ENCODE peak calls at places on chromosomes 7 and 10, in seven cellular contexts. One of them, this sample, is unnamed.

GRCh38 chr10:131087464-131088215 is 223.9 kb downstream of the TCERG1L start:
- DNase-seq in activated naive CD8-positive, alpha-beta T cell treated with anti-CD3 and anti-CD28 coated beads for 36 hours: no peak
- DNase-seq in stimulated activated CD4-positive, alpha-beta T cell treated with anti-CD3 and anti-CD28 coated beads, Interleukin-4, amount 100 ng/mL, for 24 hours: no peak
- DNase-seq in keratinocyte: no peak
- DNase-seq in heart right ventricle: no peak
- DNase-seq in type B pancreatic cell: no peak
- DNase-seq in GM12891: no peak
- DNase-seq in this sample: no peak

GRCh38 chr7:99624487-99624886 is 7.7 kb downstream of the ZSCAN25 start:
- DNase-seq in heart right ventricle: no peak
- DNase-seq in activated naive CD8-positive, alpha-beta T cell treated with anti-CD3 and anti-CD28 coated beads for 36 hours: peak
- DNase-seq in stimulated activated CD4-positive, alpha-beta T cell treated with anti-CD3 and anti-CD28 coated beads, Interleukin-4, amount 100 ng/mL, for 24 hours: peak
- DNase-seq in GM12891: no peak
- DNase-seq in type B pancreatic cell: peak
- DNase-seq in keratinocyte: no peak
- DNase-seq in this sample: no peak

GRCh38 chr7:107989618-107990373 is 13.2 kb downstream of the LAMB1 start:
- DNase-seq in heart right ventricle: peak
- DNase-seq in keratinocyte: no peak
- DNase-seq in stimulated activated CD4-positive, alpha-beta T cell treated with anti-CD3 and anti-CD28 coated beads, Interleukin-4, amount 100 ng/mL, for 24 hours: no peak
- DNase-seq in GM12891: no peak
- DNase-seq in type B pancreatic cell: no peak
- DNase-seq in activated naive CD8-positive, alpha-beta T cell treated with anti-CD3 and anti-CD28 coated beads for 36 hours: no peak
- DNase-seq in this sample: no peak

GRCh38 chr10:71052261-71052660 is 160.1 kb upstream of the UNC5B start:
- DNase-seq in keratinocyte: no peak
- DNase-seq in heart right ventricle: no peak
- DNase-seq in GM12891: no peak
- DNase-seq in stimulated activated CD4-positive, alpha-beta T cell treated with anti-CD3 and anti-CD28 coated beads, Interleukin-4, amount 100 ng/mL, for 24 hours: no peak
- DNase-seq in type B pancreatic cell: no peak
- DNase-seq in activated naive CD8-positive, alpha-beta T cell treated with anti-CD3 and anti-CD28 coated beads for 36 hours: no peak
- DNase-seq in this sample: no peak

GRCh38 chr7:103524042-103524907 is 78.3 kb upstream of the SLC26A5 start:
- DNase-seq in keratinocyte: no peak
- DNase-seq in stimulated activated CD4-positive, alpha-beta T cell treated with anti-CD3 and anti-CD28 coated beads, Interleukin-4, amount 100 ng/mL, for 24 hours: no peak
- DNase-seq in heart right ventricle: no peak
- DNase-seq in activated naive CD8-positive, alpha-beta T cell treated with anti-CD3 and anti-CD28 coated beads for 36 hours: no peak
- DNase-seq in type B pancreatic cell: no peak
- DNase-seq in GM12891: no peak
- DNase-seq in this sample: peak

GRCh38 chr10:32379314-32379949 is 32.5 kb upstream of the EPC1 start:
- DNase-seq in stimulated activated CD4-positive, alpha-beta T cell treated with anti-CD3 and anti-CD28 coated beads, Interleukin-4, amount 100 ng/mL, for 24 hours: peak
- DNase-seq in heart right ventricle: peak
- DNase-seq in type B pancreatic cell: no peak
- DNase-seq in GM12891: no peak
- DNase-seq in activated naive CD8-positive, alpha-beta T cell treated with anti-CD3 and anti-CD28 coated beads for 36 hours: no peak
- DNase-seq in keratinocyte: no peak
- DNase-seq in this sample: peak

GRCh38 chr10:8404721-8405120 is 350.2 kb downstream of the GATA3 start:
- DNase-seq in type B pancreatic cell: no peak
- DNase-seq in heart right ventricle: no peak
- DNase-seq in GM12891: no peak
- DNase-seq in activated naive CD8-positive, alpha-beta T cell treated with anti-CD3 and anti-CD28 coated beads for 36 hours: peak
- DNase-seq in keratinocyte: no peak
- DNase-seq in stimulated activated CD4-positive, alpha-beta T cell treated with anti-CD3 and anti-CD28 coated beads, Interleukin-4, amount 100 ng/mL, for 24 hours: peak
- DNase-seq in this sample: peak

GRCh38 chr7:47503283-47503682 is 78.6 kb downstream of the TNS3 start:
- DNase-seq in stimulated activated CD4-positive, alpha-beta T cell treated with anti-CD3 and anti-CD28 coated beads, Interleukin-4, amount 100 ng/mL, for 24 hours: no peak
- DNase-seq in activated naive CD8-positive, alpha-beta T cell treated with anti-CD3 and anti-CD28 coated beads for 36 hours: no peak
- DNase-seq in heart right ventricle: no peak
- DNase-seq in GM12891: no peak
- DNase-seq in type B pancreatic cell: no peak
- DNase-seq in keratinocyte: no peak
- DNase-seq in this sample: peak

GRCh38 chr10:24382596-24382978 is 173.6 kb downstream of the KIAA1217 start:
- DNase-seq in heart right ventricle: no peak
- DNase-seq in stimulated activated CD4-positive, alpha-beta T cell treated with anti-CD3 and anti-CD28 coated beads, Interleukin-4, amount 100 ng/mL, for 24 hours: peak
- DNase-seq in type B pancreatic cell: no peak
- DNase-seq in keratinocyte: no peak
- DNase-seq in activated naive CD8-positive, alpha-beta T cell treated with anti-CD3 and anti-CD28 coated beads for 36 hours: no peak
- DNase-seq in GM12891: no peak
- DNase-seq in this sample: no peak

GRCh38 chr10:4650572-4650971 is 175.4 kb upstream of the AKR1E2 start:
- DNase-seq in stimulated activated CD4-positive, alpha-beta T cell treated with anti-CD3 and anti-CD28 coated beads, Interleukin-4, amount 100 ng/mL, for 24 hours: no peak
- DNase-seq in GM12891: no peak
- DNase-seq in type B pancreatic cell: no peak
- DNase-seq in activated naive CD8-positive, alpha-beta T cell treated with anti-CD3 and anti-CD28 coated beads for 36 hours: no peak
- DNase-seq in keratinocyte: no peak
- DNase-seq in heart right ventricle: no peak
- DNase-seq in this sample: no peak

GRCh38 chr7:90749774-90750173 is 153.7 kb downstream of the CDK14 start:
- DNase-seq in stimulated activated CD4-positive, alpha-beta T cell treated with anti-CD3 and anti-CD28 coated beads, Interleukin-4, amount 100 ng/mL, for 24 hours: no peak
- DNase-seq in activated naive CD8-positive, alpha-beta T cell treated with anti-CD3 and anti-CD28 coated beads for 36 hours: no peak
- DNase-seq in type B pancreatic cell: no peak
- DNase-seq in GM12891: no peak
- DNase-seq in keratinocyte: no peak
- DNase-seq in heart right ventricle: no peak
- DNase-seq in this sample: no peak

GRCh38 chr10:102714621-102715455 is at the start of gene SFXN2:
- DNase-seq in heart right ventricle: peak
- DNase-seq in keratinocyte: no peak
- DNase-seq in stimulated activated CD4-positive, alpha-beta T cell treated with anti-CD3 and anti-CD28 coated beads, Interleukin-4, amount 100 ng/mL, for 24 hours: peak
- DNase-seq in activated naive CD8-positive, alpha-beta T cell treated with anti-CD3 and anti-CD28 coated beads for 36 hours: peak
- DNase-seq in type B pancreatic cell: no peak
- DNase-seq in GM12891: no peak
- DNase-seq in this sample: no peak

GRCh38 chr7:30799206-30799975 is 28.2 kb downstream of the MINDY4 start:
- DNase-seq in keratinocyte: peak
- DNase-seq in activated naive CD8-positive, alpha-beta T cell treated with anti-CD3 and anti-CD28 coated beads for 36 hours: no peak
- DNase-seq in stimulated activated CD4-positive, alpha-beta T cell treated with anti-CD3 and anti-CD28 coated beads, Interleukin-4, amount 100 ng/mL, for 24 hours: no peak
- DNase-seq in GM12891: peak
- DNase-seq in type B pancreatic cell: no peak
- DNase-seq in heart right ventricle: no peak
- DNase-seq in this sample: peak

GRCh38 chr7:123355576-123356195 is 155.9 kb upstream of the SLC13A1 start:
- DNase-seq in stimulated activated CD4-positive, alpha-beta T cell treated with anti-CD3 and anti-CD28 coated beads, Interleukin-4, amount 100 ng/mL, for 24 hours: no peak
- DNase-seq in activated naive CD8-positive, alpha-beta T cell treated with anti-CD3 and anti-CD28 coated beads for 36 hours: no peak
- DNase-seq in heart right ventricle: no peak
- DNase-seq in keratinocyte: no peak
- DNase-seq in GM12891: no peak
- DNase-seq in type B pancreatic cell: no peak
- DNase-seq in this sample: peak

GRCh38 chr7:112400141-112400540 is 50.1 kb upstream of the IFRD1 start:
- DNase-seq in stimulated activated CD4-positive, alpha-beta T cell treated with anti-CD3 and anti-CD28 coated beads, Interleukin-4, amount 100 ng/mL, for 24 hours: no peak
- DNase-seq in keratinocyte: no peak
- DNase-seq in type B pancreatic cell: no peak
- DNase-seq in heart right ventricle: no peak
- DNase-seq in GM12891: no peak
- DNase-seq in activated naive CD8-positive, alpha-beta T cell treated with anti-CD3 and anti-CD28 coated beads for 36 hours: no peak
- DNase-seq in this sample: peak

GRCh38 chr7:18974803-18975202 is 142.6 kb downstream of the TWIST1 start:
- DNase-seq in stimulated activated CD4-positive, alpha-beta T cell treated with anti-CD3 and anti-CD28 coated beads, Interleukin-4, amount 100 ng/mL, for 24 hours: no peak
- DNase-seq in keratinocyte: peak
- DNase-seq in GM12891: no peak
- DNase-seq in heart right ventricle: no peak
- DNase-seq in type B pancreatic cell: no peak
- DNase-seq in activated naive CD8-positive, alpha-beta T cell treated with anti-CD3 and anti-CD28 coated beads for 36 hours: no peak
- DNase-seq in this sample: peak

GRCh38 chr10:97903128-97904025 is 53.7 kb downstream of the GOLGA7B start:
- DNase-seq in stimulated activated CD4-positive, alpha-beta T cell treated with anti-CD3 and anti-CD28 coated beads, Interleukin-4, amount 100 ng/mL, for 24 hours: no peak
- DNase-seq in keratinocyte: no peak
- DNase-seq in heart right ventricle: no peak
- DNase-seq in GM12891: no peak
- DNase-seq in type B pancreatic cell: no peak
- DNase-seq in activated naive CD8-positive, alpha-beta T cell treated with anti-CD3 and anti-CD28 coated beads for 36 hours: no peak
- DNase-seq in this sample: no peak

GRCh38 chr10:56722912-56723311 is 361.9 kb upstream of the ZWINT start:
- DNase-seq in stimulated activated CD4-positive, alpha-beta T cell treated with anti-CD3 and anti-CD28 coated beads, Interleukin-4, amount 100 ng/mL, for 24 hours: no peak
- DNase-seq in heart right ventricle: no peak
- DNase-seq in keratinocyte: no peak
- DNase-seq in GM12891: no peak
- DNase-seq in type B pancreatic cell: no peak
- DNase-seq in activated naive CD8-positive, alpha-beta T cell treated with anti-CD3 and anti-CD28 coated beads for 36 hours: no peak
- DNase-seq in this sample: no peak

GRCh38 chr7:116522247-116522646 is 2.6 kb upstream of the CAV1 start:
- DNase-seq in heart right ventricle: no peak
- DNase-seq in stimulated activated CD4-positive, alpha-beta T cell treated with anti-CD3 and anti-CD28 coated beads, Interleukin-4, amount 100 ng/mL, for 24 hours: no peak
- DNase-seq in keratinocyte: no peak
- DNase-seq in GM12891: no peak
- DNase-seq in type B pancreatic cell: no peak
- DNase-seq in activated naive CD8-positive, alpha-beta T cell treated with anti-CD3 and anti-CD28 coated beads for 36 hours: no peak
- DNase-seq in this sample: peak

GRCh38 chr10:59299933-59300332 is 62.4 kb downstream of the FAM13C start:
- DNase-seq in stimulated activated CD4-positive, alpha-beta T cell treated with anti-CD3 and anti-CD28 coated beads, Interleukin-4, amount 100 ng/mL, for 24 hours: no peak
- DNase-seq in activated naive CD8-positive, alpha-beta T cell treated with anti-CD3 and anti-CD28 coated beads for 36 hours: no peak
- DNase-seq in heart right ventricle: no peak
- DNase-seq in keratinocyte: no peak
- DNase-seq in type B pancreatic cell: no peak
- DNase-seq in GM12891: no peak
- DNase-seq in this sample: no peak

GRCh38 chr10:88178758-88179157 is 315.3 kb downstream of the PTEN start:
- DNase-seq in stimulated activated CD4-positive, alpha-beta T cell treated with anti-CD3 and anti-CD28 coated beads, Interleukin-4, amount 100 ng/mL, for 24 hours: no peak
- DNase-seq in type B pancreatic cell: no peak
- DNase-seq in keratinocyte: no peak
- DNase-seq in GM12891: no peak
- DNase-seq in activated naive CD8-positive, alpha-beta T cell treated with anti-CD3 and anti-CD28 coated beads for 36 hours: no peak
- DNase-seq in heart right ventricle: no peak
- DNase-seq in this sample: no peak

GRCh38 chr10:110498087-110498981 is 627 bp downstream of the DUSP5 start:
- DNase-seq in activated naive CD8-positive, alpha-beta T cell treated with anti-CD3 and anti-CD28 coated beads for 36 hours: peak
- DNase-seq in type B pancreatic cell: peak
- DNase-seq in heart right ventricle: peak
- DNase-seq in keratinocyte: no peak
- DNase-seq in GM12891: no peak
- DNase-seq in stimulated activated CD4-positive, alpha-beta T cell treated with anti-CD3 and anti-CD28 coated beads, Interleukin-4, amount 100 ng/mL, for 24 hours: peak
- DNase-seq in this sample: peak

GRCh38 chr10:32059472-32059871 is 3.2 kb upstream of the KIF5B start:
- DNase-seq in activated naive CD8-positive, alpha-beta T cell treated with anti-CD3 and anti-CD28 coated beads for 36 hours: no peak
- DNase-seq in keratinocyte: no peak
- DNase-seq in type B pancreatic cell: no peak
- DNase-seq in stimulated activated CD4-positive, alpha-beta T cell treated with anti-CD3 and anti-CD28 coated beads, Interleukin-4, amount 100 ng/mL, for 24 hours: no peak
- DNase-seq in GM12891: no peak
- DNase-seq in heart right ventricle: no peak
- DNase-seq in this sample: no peak

GRCh38 chr10:119658274-119658673 is 7.1 kb downstream of the BAG3 start:
- DNase-seq in stimulated activated CD4-positive, alpha-beta T cell treated with anti-CD3 and anti-CD28 coated beads, Interleukin-4, amount 100 ng/mL, for 24 hours: peak
- DNase-seq in activated naive CD8-positive, alpha-beta T cell treated with anti-CD3 and anti-CD28 coated beads for 36 hours: no peak
- DNase-seq in GM12891: no peak
- DNase-seq in type B pancreatic cell: no peak
- DNase-seq in heart right ventricle: peak
- DNase-seq in keratinocyte: no peak
- DNase-seq in this sample: peak

This sample was measured in astrocyte.